ENCODE peak calls at places on chromosomes 16 and 17, in six cellular contexts. T is SW 1271; E is NCI-H226; D is astrocyte of the cerebellum; U is stimulated activated naive CD8-positive, alpha-beta T cell treated with anti-CD3 and anti-CD28 coated beads, Interleukin-15, Interleukin-2, amounts not matched to agents 100 U/mL and 50 U/mL, for 24 hours; L is D341Med. R is an unnamed sample.

GRCh38 chr16:87733190-87733589 is 32.6 kb downstream of the KLHDC4 start:
- DNase-seq in D (no peak), U (no peak), T (no peak), L (no peak), E (no peak), R (no peak)

GRCh38 chr16:2709588-2709984 is 10.4 kb downstream of the PRSS27 start:
- DNase-seq in E (no peak), U (no peak), D (no peak), L (no peak), T (no peak), R (no peak)

GRCh38 chr16:89300311-89300975 is 82.9 kb downstream of the ZNF778 start:
- DNase-seq in D (no peak), L (no peak), U (no peak), T (no peak), E (peak), R (no peak)

GRCh38 chr16:72091217-72091616 is 2.2 kb downstream of the TXNL4B start:
- DNase-seq in T (no peak), L (no peak), D (no peak), E (no peak), U (no peak), R (no peak)

GRCh38 chr17:44086364-44087311 is 16.1 kb downstream of the G6PC3 start:
- DNase-seq in E (peak), L (no peak), T (no peak), U (peak), D (peak), R (no peak)

GRCh38 chr16:27805828-27806351 is 255.9 kb downstream of the KATNIP start:
- DNase-seq in T (no peak), L (no peak), U (no peak), E (no peak), D (no peak), R (no peak)

GRCh38 chr17:34671191-34671590 is 91.8 kb downstream of the TMEM132E start:
- DNase-seq in T (no peak), D (no peak), L (no peak), E (no peak), U (no peak), R (no peak)

GRCh38 chr16:27724491-27724878 is 174.5 kb downstream of the KATNIP start:
- DNase-seq in L (peak), U (no peak), T (no peak), D (no peak), E (no peak), R (no peak)

GRCh38 chr16:48112603-48113400 is 43.0 kb downstream of the ABCC12 start:
- DNase-seq in U (no peak), D (no peak), T (no peak), E (peak), L (no peak), R (no peak)

GRCh38 chr17:62597920-62598319 is 29.6 kb upstream of the MRC2 start:
- DNase-seq in D (no peak), U (no peak), L (no peak), E (peak), T (no peak), R (no peak)

GRCh38 chr16:70768205-70768580 is 32.8 kb downstream of the VAC14 start:
- DNase-seq in T (no peak), L (no peak), U (no peak), E (no peak), D (no peak), R (no peak)

GRCh38 chr17:29116652-29117439 is 63.4 kb downstream of the MYO18A start:
- DNase-seq in D (no peak), U (peak), T (no peak), E (peak), L (peak), R (no peak)

GRCh38 chr16:85663891-85664321 is 24.8 kb downstream of the GINS2 start:
- DNase-seq in E (no peak), D (no peak), U (no peak), L (no peak), T (no peak), R (no peak)

GRCh38 chr16:84144301-84144858 is 597 bp downstream of the HSDL1 start:
- DNase-seq in E (no peak), U (peak), L (peak), T (no peak), D (no peak), R (no peak)

GRCh38 chr17:63494300-63494928 is 17.6 kb downstream of the ACE start:
- DNase-seq in U (no peak), T (no peak), D (no peak), L (no peak), E (no peak), R (no peak)

GRCh38 chr17:67999291-67999911 is 3.1 kb upstream of the C17orf58 start:
- DNase-seq in E (peak), L (no peak), D (no peak), T (no peak), U (no peak), R (no peak)

GRCh38 chr17:80295559-80295958 is 34.9 kb downstream of the RNF213 start:
- DNase-seq in L (no peak), D (no peak), U (no peak), E (no peak), T (no peak), R (no peak)

GRCh38 chr16:59021751-59022150 is 287.6 kb upstream of the GOT2 start:
- DNase-seq in D (no peak), T (no peak), E (peak), U (no peak), L (no peak), R (peak)

GRCh38 chr17:42618442-42619150 is 9.1 kb downstream of the TUBG1 start:
- DNase-seq in U (no peak), D (peak), L (no peak), E (peak), T (no peak), R (no peak)

GRCh38 chr17:69275751-69276150 is 47.1 kb upstream of the ABCA10 start:
- DNase-seq in T (no peak), U (no peak), D (no peak), L (no peak), E (no peak), R (no peak)

GRCh38 chr16:86604436-86605220 is 26.3 kb downstream of the FOXL1 start:
- DNase-seq in L (no peak), T (no peak), D (no peak), E (no peak), U (peak), R (no peak)

GRCh38 chr16:49755291-49755611 is 100.7 kb downstream of the ZNF423 start:
- DNase-seq in U (no peak), D (peak), T (no peak), L (no peak), E (no peak), R (no peak)

GRCh38 chr17:55308613-55309332 is 44.0 kb downstream of the HLF start:
- DNase-seq in E (no peak), T (no peak), L (no peak), U (no peak), D (no peak), R (no peak)

GRCh38 chr17:58311429-58311894 is 17.1 kb downstream of the TSPOAP1 start:
- DNase-seq in D (no peak), E (no peak), L (peak), T (no peak), U (no peak), R (no peak)

GRCh38 chr16:67277999-67278772 is 1.1 kb upstream of the PLEKHG4 start:
- DNase-seq in E (peak), L (no peak), T (no peak), D (peak), U (peak), R (peak)

GRCh38 chr17:21275047-21275578 is 9.4 kb upstream of the MAP2K3 start:
- DNase-seq in U (no peak), L (no peak), T (no peak), D (no peak), E (no peak), R (no peak)

GRCh38 chr16:34078697-34079096 is 619.3 kb downstream of the TP53TG3F start:
- DNase-seq in U (no peak), E (no peak), L (no peak), T (no peak), D (no peak), R (no peak)

GRCh38 chr17:29802256-29802655 is 127.8 kb downstream of the SSH2 start:
- DNase-seq in L (no peak), U (no peak), D (no peak), E (no peak), T (no peak), R (no peak)

GRCh38 chr16:81456523-81457325 is 12.1 kb downstream of the CMIP start:
- DNase-seq in E (no peak), D (no peak), L (no peak), U (no peak), T (no peak), R (no peak)

GRCh38 chr17:79541451-79541850 is 69.4 kb downstream of the RBFOX3 start:
- DNase-seq in D (no peak), U (no peak), E (no peak), T (no peak), L (no peak), R (no peak)

GRCh38 chr16:68287276-68288251 is 23.2 kb downstream of the SLC7A6OS start:
- DNase-seq in U (peak), E (peak), T (peak), D (peak), L (no peak), R (no peak)

GRCh38 chr16:89567656-89568594 is 7.4 kb downstream of the RPL13 start:
- DNase-seq in D (no peak), L (no peak), T (no peak), E (no peak), U (no peak), R (no peak)

GRCh38 chr16:66651965-66652364 is 44.6 kb downstream of the CMTM4 start:
- DNase-seq in L (no peak), T (no peak), U (no peak), D (no peak), E (no peak), R (no peak)

GRCh38 chr16:4273858-4274291 is 1.1 kb upstream of the TFAP4 start:
- DNase-seq in T (no peak), U (peak), E (peak), L (peak), D (no peak), R (peak)

R was measured in HS-27A.